ENCODE peak calls at places on chromosomes 6 and 20, in six cellular contexts. One of them, this sample, is unnamed.

GRCh38 chr6:136508701-136509387 is 41.4 kb downstream of the MAP7 start:
- DNase-seq in CD4-positive, alpha-beta memory T cell: no peak
- DNase-seq in activated B cell treated with CpG ODN at 0.5 μM for 24 hours: no peak
- DNase-seq in head of caudate nucleus: no peak
- DNase-seq in small intestine: no peak
- DNase-seq in hippocampal formation: no peak
- DNase-seq in this sample: no peak

GRCh38 chr20:41145821-41146620 is 8.7 kb downstream of the PLCG1 start:
- DNase-seq in CD4-positive, alpha-beta memory T cell: no peak
- DNase-seq in activated B cell treated with CpG ODN at 0.5 μM for 24 hours: no peak
- DNase-seq in head of caudate nucleus: peak; percentile 68
- DNase-seq in small intestine: no peak
- DNase-seq in hippocampal formation: peak; percentile 23
- DNase-seq in this sample: peak; percentile 67

GRCh38 chr6:138105446-138105845 is 1.8 kb downstream of the PERP start:
- DNase-seq in CD4-positive, alpha-beta memory T cell: no peak
- DNase-seq in activated B cell treated with CpG ODN at 0.5 μM for 24 hours: no peak
- DNase-seq in head of caudate nucleus: no peak
- DNase-seq in small intestine: peak; percentile 69
- DNase-seq in hippocampal formation: no peak
- DNase-seq in this sample: no peak

GRCh38 chr6:119308994-119309657 is 40.4 kb downstream of the MAN1A1 start:
- DNase-seq in CD4-positive, alpha-beta memory T cell: no peak
- DNase-seq in activated B cell treated with CpG ODN at 0.5 μM for 24 hours: no peak
- DNase-seq in head of caudate nucleus: no peak
- DNase-seq in small intestine: peak; percentile 35
- DNase-seq in hippocampal formation: no peak
- DNase-seq in this sample: no peak

GRCh38 chr6:33908025-33908424 is 104.2 kb upstream of the MLN start:
- DNase-seq in CD4-positive, alpha-beta memory T cell: no peak
- DNase-seq in activated B cell treated with CpG ODN at 0.5 μM for 24 hours: no peak
- DNase-seq in head of caudate nucleus: no peak
- DNase-seq in small intestine: peak; percentile 84
- DNase-seq in hippocampal formation: no peak
- DNase-seq in this sample: no peak

GRCh38 chr6:43189905-43190304 is 7.9 kb downstream of the CUL9 start:
- DNase-seq in CD4-positive, alpha-beta memory T cell: no peak
- DNase-seq in activated B cell treated with CpG ODN at 0.5 μM for 24 hours: no peak
- DNase-seq in head of caudate nucleus: no peak
- DNase-seq in small intestine: no peak
- DNase-seq in hippocampal formation: no peak
- DNase-seq in this sample: no peak

GRCh38 chr6:170007468-170008240 is 256.2 kb downstream of the ERMARD start:
- DNase-seq in CD4-positive, alpha-beta memory T cell: no peak
- DNase-seq in activated B cell treated with CpG ODN at 0.5 μM for 24 hours: no peak
- DNase-seq in head of caudate nucleus: peak; percentile 12
- DNase-seq in small intestine: no peak
- DNase-seq in hippocampal formation: no peak
- DNase-seq in this sample: no peak

GRCh38 chr6:19734519-19734918 is 102.7 kb upstream of the ID4 start:
- DNase-seq in CD4-positive, alpha-beta memory T cell: no peak
- DNase-seq in activated B cell treated with CpG ODN at 0.5 μM for 24 hours: no peak
- DNase-seq in head of caudate nucleus: no peak
- DNase-seq in small intestine: no peak
- DNase-seq in hippocampal formation: no peak
- DNase-seq in this sample: no peak

GRCh38 chr6:39338406-39338805 is 15.9 kb upstream of the KCNK16 start:
- DNase-seq in CD4-positive, alpha-beta memory T cell: no peak
- DNase-seq in activated B cell treated with CpG ODN at 0.5 μM for 24 hours: no peak
- DNase-seq in head of caudate nucleus: no peak
- DNase-seq in small intestine: no peak
- DNase-seq in hippocampal formation: no peak
- DNase-seq in this sample: no peak

GRCh38 chr6:81384921-81385320 is 367.6 kb downstream of the TENT5A start:
- DNase-seq in CD4-positive, alpha-beta memory T cell: no peak
- DNase-seq in activated B cell treated with CpG ODN at 0.5 μM for 24 hours: no peak
- DNase-seq in head of caudate nucleus: no peak
- DNase-seq in small intestine: no peak
- DNase-seq in hippocampal formation: no peak
- DNase-seq in this sample: no peak

GRCh38 chr20:37407573-37408002 is 61.6 kb downstream of the SRC start:
- DNase-seq in CD4-positive, alpha-beta memory T cell: no peak
- DNase-seq in activated B cell treated with CpG ODN at 0.5 μM for 24 hours: no peak
- DNase-seq in head of caudate nucleus: peak; percentile 52
- DNase-seq in small intestine: no peak
- DNase-seq in hippocampal formation: no peak
- DNase-seq in this sample: peak; percentile 36

GRCh38 chr6:70363741-70364493 is 49.4 kb upstream of the FAM135A start:
- DNase-seq in CD4-positive, alpha-beta memory T cell: no peak
- DNase-seq in activated B cell treated with CpG ODN at 0.5 μM for 24 hours: no peak
- DNase-seq in head of caudate nucleus: no peak
- DNase-seq in small intestine: peak; percentile 71
- DNase-seq in hippocampal formation: no peak
- DNase-seq in this sample: no peak

GRCh38 chr6:144013486-144013909 is 5.4 kb upstream of the PLAGL1 start:
- DNase-seq in CD4-positive, alpha-beta memory T cell: peak; percentile 50
- DNase-seq in activated B cell treated with CpG ODN at 0.5 μM for 24 hours: peak; percentile 28
- DNase-seq in head of caudate nucleus: peak; percentile 64
- DNase-seq in small intestine: peak; percentile 83
- DNase-seq in hippocampal formation: peak; percentile 57
- DNase-seq in this sample: peak; percentile 14

GRCh38 chr20:63625771-63626423 is 1.0 kb downstream of the GMEB2 start:
- DNase-seq in CD4-positive, alpha-beta memory T cell: no peak
- DNase-seq in activated B cell treated with CpG ODN at 0.5 μM for 24 hours: peak; percentile 52
- DNase-seq in head of caudate nucleus: no peak
- DNase-seq in small intestine: no peak
- DNase-seq in hippocampal formation: no peak
- DNase-seq in this sample: no peak

GRCh38 chr20:62900052-62900691 is 26.1 kb downstream of the DIDO1 start:
- DNase-seq in CD4-positive, alpha-beta memory T cell: peak; percentile 77
- DNase-seq in activated B cell treated with CpG ODN at 0.5 μM for 24 hours: peak; percentile 55
- DNase-seq in head of caudate nucleus: peak; percentile 82
- DNase-seq in small intestine: peak; percentile 67
- DNase-seq in hippocampal formation: peak; percentile 63
- DNase-seq in this sample: peak; percentile 71

GRCh38 chr6:13874191-13874549 is 50.6 kb upstream of the RNF182 start:
- DNase-seq in CD4-positive, alpha-beta memory T cell: no peak
- DNase-seq in activated B cell treated with CpG ODN at 0.5 μM for 24 hours: no peak
- DNase-seq in head of caudate nucleus: no peak
- DNase-seq in small intestine: no peak
- DNase-seq in hippocampal formation: no peak
- DNase-seq in this sample: no peak

GRCh38 chr6:150266963-150267685 is 101.7 kb upstream of the IYD start:
- DNase-seq in CD4-positive, alpha-beta memory T cell: no peak
- DNase-seq in activated B cell treated with CpG ODN at 0.5 μM for 24 hours: no peak
- DNase-seq in head of caudate nucleus: no peak
- DNase-seq in small intestine: no peak
- DNase-seq in hippocampal formation: no peak
- DNase-seq in this sample: no peak

GRCh38 chr20:25541676-25542075 is 43.7 kb downstream of the NINL start:
- DNase-seq in CD4-positive, alpha-beta memory T cell: no peak
- DNase-seq in activated B cell treated with CpG ODN at 0.5 μM for 24 hours: no peak
- DNase-seq in head of caudate nucleus: no peak
- DNase-seq in small intestine: no peak
- DNase-seq in hippocampal formation: no peak
- DNase-seq in this sample: no peak

GRCh38 chr6:136069119-136069518 is 181.0 kb downstream of the MTFR2 start:
- DNase-seq in CD4-positive, alpha-beta memory T cell: no peak
- DNase-seq in activated B cell treated with CpG ODN at 0.5 μM for 24 hours: no peak
- DNase-seq in head of caudate nucleus: no peak
- DNase-seq in small intestine: no peak
- DNase-seq in hippocampal formation: no peak
- DNase-seq in this sample: no peak

GRCh38 chr6:44649365-44650025 is 262.0 kb downstream of the CDC5L start:
- DNase-seq in CD4-positive, alpha-beta memory T cell: no peak
- DNase-seq in activated B cell treated with CpG ODN at 0.5 μM for 24 hours: no peak
- DNase-seq in head of caudate nucleus: no peak
- DNase-seq in small intestine: no peak
- DNase-seq in hippocampal formation: no peak
- DNase-seq in this sample: no peak

GRCh38 chr6:91042656-91043055 is 455.8 kb upstream of the MAP3K7 start:
- DNase-seq in CD4-positive, alpha-beta memory T cell: no peak
- DNase-seq in activated B cell treated with CpG ODN at 0.5 μM for 24 hours: no peak
- DNase-seq in head of caudate nucleus: no peak
- DNase-seq in small intestine: no peak
- DNase-seq in hippocampal formation: no peak
- DNase-seq in this sample: no peak

GRCh38 chr20:5191829-5192569 is 65.2 kb downstream of the CDS2 start:
- DNase-seq in CD4-positive, alpha-beta memory T cell: peak; percentile 61
- DNase-seq in activated B cell treated with CpG ODN at 0.5 μM for 24 hours: no peak
- DNase-seq in head of caudate nucleus: peak; percentile 42
- DNase-seq in small intestine: peak; percentile 77
- DNase-seq in hippocampal formation: peak; percentile 85
- DNase-seq in this sample: peak; percentile 39

This sample was measured in occipital lobe.